ENCODE peak calls at places on chromosomes 1 and 21, in seven cellular contexts. D is prostate gland, Q is tibial nerve, Z is pancreas, I is left ventricle myocardium inferior, C is A549, N is ovary. O is an unnamed sample.

GRCh38 chr21:26966978-26967913 is at the start of gene ADAMTS5:
- DNase-seq in D (peak; percentile 5), Q (no peak), Z (no peak), I (peak; percentile 51), C (no peak), N (peak; percentile 72), O (peak; percentile 77)

GRCh38 chr1:25522240-25522639 is 21.2 kb upstream of the LDLRAP1 start:
- DNase-seq in D (no peak), Q (no peak), Z (peak; percentile 29), I (no peak), C (no peak), N (no peak), O (no peak)

GRCh38 chr1:111318483-111319000 is 27.9 kb downstream of the CHIA start:
- DNase-seq in D (no peak), Q (no peak), Z (no peak), I (no peak), C (no peak), N (no peak), O (no peak)

GRCh38 chr1:196399713-196400112 is 208.5 kb downstream of the KCNT2 start:
- DNase-seq in D (no peak), Q (no peak), Z (no peak), I (no peak), C (no peak), N (no peak), O (no peak)

GRCh38 chr1:227789042-227789880 is 26.2 kb upstream of the PRSS38 start:
- DNase-seq in D (no peak), Q (peak; percentile 13), Z (no peak), I (no peak), C (no peak), N (no peak), O (peak; percentile 67)

GRCh38 chr1:180950321-180950720 is 37.6 kb downstream of the KIAA1614 start:
- DNase-seq in D (no peak), Q (no peak), Z (no peak), I (no peak), C (no peak), N (no peak), O (no peak)

GRCh38 chr1:905811-906531 is 17.8 kb upstream of the SAMD11 start:
- DNase-seq in D (peak; percentile 3), Q (peak; percentile 9), Z (no peak), I (peak; percentile 16), C (no peak), N (no peak), O (peak; percentile 34)

GRCh38 chr1:181397841-181398240 is 85.5 kb upstream of the CACNA1E start:
- DNase-seq in D (no peak), Q (no peak), Z (no peak), I (no peak), C (no peak), N (no peak), O (no peak)

GRCh38 chr1:18945401-18945849 is 11.1 kb downstream of the IFFO2 start:
- DNase-seq in D (peak; percentile 63), Q (no peak), Z (no peak), I (peak; percentile 50), C (no peak), N (no peak), O (no peak)

GRCh38 chr21:38377165-38378093 is 120.6 kb downstream of the KCNJ15 start:
- DNase-seq in D (no peak), Q (no peak), Z (no peak), I (no peak), C (no peak), N (no peak), O (no peak)

GRCh38 chr1:156571959-156572662 is at the start of gene IQGAP3:
- DNase-seq in D (peak; percentile 78), Q (peak; percentile 53), Z (peak; percentile 89), I (peak; percentile 78), C (peak; percentile 79), N (peak; percentile 82), O (peak; percentile 93)

GRCh38 chr1:230674581-230674980 is 32.3 kb downstream of the COG2 start:
- DNase-seq in D (no peak), Q (no peak), Z (no peak), I (no peak), C (no peak), N (no peak), O (no peak)

GRCh38 chr21:42002421-42002958 is 7.7 kb downstream of the ZBTB21 start:
- DNase-seq in D (no peak), Q (no peak), Z (no peak), I (no peak), C (peak; percentile 16), N (no peak), O (no peak)

GRCh38 chr1:41657679-41658078 is 173.2 kb upstream of the EDN2 start:
- DNase-seq in D (no peak), Q (no peak), Z (no peak), I (no peak), C (no peak), N (no peak), O (peak; percentile 33)

GRCh38 chr1:21337010-21337437 is 46.8 kb upstream of the ECE1 start:
- DNase-seq in D (no peak), Q (no peak), Z (no peak), I (no peak), C (no peak), N (no peak), O (no peak)

GRCh38 chr1:21335750-21336168 is 45.5 kb upstream of the ECE1 start:
- DNase-seq in D (no peak), Q (no peak), Z (no peak), I (no peak), C (no peak), N (no peak), O (no peak)

GRCh38 chr1:21334214-21335087 is 44.2 kb upstream of the ECE1 start:
- DNase-seq in D (no peak), Q (peak; percentile 61), Z (peak; percentile 76), I (peak; percentile 72), C (peak; percentile 65), N (peak; percentile 68), O (peak; percentile 93)

GRCh38 chr1:21333824-21334213 is 43.6 kb upstream of the ECE1 start:
- DNase-seq in D (no peak), Q (no peak), Z (no peak), I (no peak), C (no peak), N (no peak), O (no peak)

DNA sequence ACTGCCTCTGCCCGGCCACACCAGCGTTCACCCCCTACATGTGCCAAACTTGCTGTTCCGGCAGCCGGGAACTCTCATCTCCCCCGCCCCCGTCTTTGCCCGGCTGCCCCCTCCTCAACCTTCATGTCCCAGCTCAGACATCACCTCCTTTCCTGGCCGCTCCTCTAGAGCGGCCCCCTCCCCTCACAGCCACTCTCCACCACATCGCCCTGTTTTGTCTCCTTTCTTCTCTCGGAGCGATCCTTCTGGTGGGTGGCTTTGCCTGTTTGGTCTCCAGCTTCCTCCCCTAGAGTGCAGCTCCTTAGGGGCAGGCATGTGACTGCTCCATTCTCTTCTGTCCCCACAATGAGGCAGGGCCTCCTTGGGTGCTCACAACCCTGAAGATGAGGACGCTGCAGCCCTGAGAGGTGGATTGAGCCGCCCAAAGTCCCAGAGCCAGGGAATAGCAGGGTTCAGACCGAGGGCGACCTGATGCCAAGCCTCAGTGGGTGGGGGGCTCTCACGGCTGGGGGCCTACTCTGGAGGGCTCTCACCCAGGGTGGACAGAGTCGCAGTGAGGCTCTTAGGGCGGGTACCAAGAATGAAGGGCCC is 44.9 kb upstream of the ECE1 start:
- DNase-seq in D (no peak), Q (no peak), Z (no peak), I (no peak), C (no peak), N (no peak), O (no peak)
- H3K4me1 ChIP-seq in D (peaks cover 75% of the 10 kb centered on the region), Q (no peaks in the 10 kb centered on the region), Z (peaks cover 77% of the 10 kb centered on the region), I (peaks cover 88% of the 10 kb centered on the region), C (peaks cover 93% of the 10 kb centered on the region), N (peaks cover 62% of the 10 kb centered on the region), O (peaks cover 96% of the 10 kb centered on the region)

GRCh38 chr21:44920694-44921604 is at the start of gene ITGB2:
- DNase-seq in D (no peak), Q (no peak), Z (no peak), I (peak; percentile 56), C (no peak), N (no peak), O (peak; percentile 94)
- H3K4me3 ChIP-seq in D (no peak within 1 kb of the TSS), Q (peak within 1 kb of the TSS; percentile 19), Z (peak within 1 kb of the TSS; percentile 31), I (peak within 1 kb of the TSS; percentile 48), C (no peak within 1 kb of the TSS), N (no peak within 1 kb of the TSS), O (peak within 1 kb of the TSS; percentile 80)

GRCh38 chr1:34690269-34690668 is 64.6 kb upstream of the GJB5 start:
- DNase-seq in D (no peak), Q (no peak), Z (no peak), I (no peak), C (no peak), N (no peak), O (no peak)

GRCh38 chr1:34685225-34685624 is 69.6 kb upstream of the GJB5 start:
- DNase-seq in D (no peak), Q (no peak), Z (no peak), I (no peak), C (no peak), N (no peak), O (no peak)

GRCh38 chr1:34684246-34684645 is 70.6 kb upstream of the GJB5 start:
- DNase-seq in D (no peak), Q (no peak), Z (no peak), I (no peak), C (no peak), N (no peak), O (no peak)

GRCh38 chr1:34686531-34686930 is 68.3 kb upstream of the GJB5 start:
- DNase-seq in D (no peak), Q (no peak), Z (no peak), I (no peak), C (no peak), N (no peak), O (no peak)

GRCh38 chr1:34688358-34688757 is 66.5 kb upstream of the GJB5 start:
- DNase-seq in D (no peak), Q (no peak), Z (no peak), I (no peak), C (no peak), N (no peak), O (no peak)
- H3K4me1 ChIP-seq in D (no peaks in the 10 kb centered on the region), Q (no peaks in the 10 kb centered on the region), Z (no peaks in the 10 kb centered on the region), I (no peaks in the 10 kb centered on the region), C (no peaks in the 10 kb centered on the region), N (no peaks in the 10 kb centered on the region), O (no peaks in the 10 kb centered on the region)

GRCh38 chr1:109667452-109668122 is at the start of gene GSTM2:
- DNase-seq in D (peak; percentile 86), Q (peak; percentile 87), Z (peak; percentile 91), I (peak; percentile 96), C (peak; percentile 39), N (peak; percentile 95), O (peak; percentile 98)
- H3K4me3 ChIP-seq in D (peak within 1 kb of the TSS; percentile 47), Q (peak within 1 kb of the TSS; percentile 75), Z (peak within 1 kb of the TSS; percentile 54), I (peak within 1 kb of the TSS; percentile 73), C (no peak within 1 kb of the TSS), N (peak within 1 kb of the TSS; percentile 49), O (peak within 1 kb of the TSS; percentile 44)

O was measured in left lung.